ENCODE peak calls at places on chromosomes 16 and 17, in eight cellular contexts. Z is uterus; A is cardiac muscle cell; P is Karpas-422; T is CD4-positive, alpha-beta memory T cell; L is HFF-Myc; M is ovary; V is iPS DF 6.9. W is an unnamed sample.

GRCh38 chr17:70629902-70630301 is 460.6 kb downstream of the KCNJ2 start:
- DNase-seq in T (no peak), A (peak; percentile 14), Z (no peak), L (no peak), P (peak; percentile 51), M (no peak), V (no peak), W (no peak)

GRCh38 chr16:894136-894535 is 76.6 kb downstream of the LMF1 start:
- DNase-seq in P (no peak), L (no peak), V (no peak), M (no peak), Z (no peak), A (no peak), T (no peak), W (no peak)

GRCh38 chr17:10600551-10600950 is 51.1 kb upstream of the MYH2 start:
- DNase-seq in L (no peak), P (no peak), T (no peak), V (no peak), A (peak; percentile 71), M (no peak), Z (no peak), W (no peak)

GRCh38 chr17:42194133-42194899 is at the start of gene GHDC:
- DNase-seq in V (no peak), M (peak; percentile 83), A (peak; percentile 83), P (peak; percentile 95), L (peak; percentile 39), T (peak; percentile 75), Z (peak; percentile 83), W (peak; percentile 57)

GRCh38 chr16:28217326-28217725 is 5.6 kb upstream of the XPO6 start:
- DNase-seq in V (no peak), Z (no peak), P (peak; percentile 55), A (no peak), T (no peak), M (no peak), L (no peak), W (no peak)

GRCh38 chr16:86504315-86505184 is 5.8 kb upstream of the FOXF1 start:
- DNase-seq in A (no peak), P (no peak), T (no peak), Z (no peak), M (no peak), V (no peak), L (no peak), W (no peak)

GRCh38 chr17:65121916-65122821 is 15.0 kb upstream of the RGS9 start:
- DNase-seq in Z (no peak), L (no peak), P (peak; percentile 68), M (no peak), T (no peak), V (no peak), A (no peak), W (no peak)

GRCh38 chr16:397736-398332 is 835 bp downstream of the NME4 start:
- DNase-seq in L (peak; percentile 17), P (peak; percentile 84), T (no peak), M (peak; percentile 70), Z (peak; percentile 70), A (peak; percentile 76), V (no peak), W (no peak)

GRCh38 chr17:31202968-31203367 is 94.1 kb downstream of the OMG start:
- DNase-seq in P (no peak), V (no peak), Z (no peak), M (no peak), L (no peak), T (no peak), A (no peak), W (no peak)

GRCh38 chr16:84765606-84766580 is 53.9 kb upstream of the CRISPLD2 start:
- DNase-seq in Z (no peak), P (no peak), L (no peak), A (no peak), V (no peak), M (no peak), T (peak; percentile 64), W (no peak)

GRCh38 chr17:8659758-8660410 is 29.4 kb upstream of the MYH10 start:
- DNase-seq in Z (no peak), V (no peak), M (no peak), P (no peak), L (no peak), A (no peak), T (no peak), W (no peak)

GRCh38 chr17:62818491-62818890 is 10.4 kb upstream of the MARCHF10 start:
- DNase-seq in V (no peak), L (no peak), P (no peak), M (no peak), Z (no peak), T (no peak), A (no peak), W (no peak)

GRCh38 chr17:34306466-34306865 is 12.8 kb upstream of the CCL8 start:
- DNase-seq in A (peak; percentile 88), T (no peak), P (no peak), Z (no peak), M (no peak), L (peak; percentile 76), V (peak; percentile 25), W (no peak)

GRCh38 chr17:49193513-49194296 is 16.7 kb downstream of the GNGT2 start:
- DNase-seq in L (no peak), V (no peak), Z (peak; percentile 73), A (peak; percentile 76), T (no peak), P (peak; percentile 80), M (peak; percentile 81), W (peak; percentile 98)

GRCh38 chr16:56576585-56577299 is 11.9 kb downstream of the MT4 start:
- DNase-seq in P (peak; percentile 93), T (peak; percentile 89), Z (peak; percentile 69), A (peak; percentile 79), V (peak; percentile 73), M (peak; percentile 62), L (peak; percentile 24), W (no peak)

GRCh38 chr16:68264128-68265077 is at the start of gene SLC7A6:
- DNase-seq in A (peak; percentile 81), L (no peak), P (peak; percentile 92), Z (peak; percentile 74), T (peak; percentile 86), M (peak; percentile 74), V (no peak), W (no peak)

GRCh38 chr17:79561486-79562116 is 49.2 kb downstream of the RBFOX3 start:
- DNase-seq in T (no peak), P (no peak), A (no peak), Z (no peak), L (no peak), M (no peak), V (no peak), W (no peak)

GRCh38 chr17:36094746-36095145 is 4.8 kb upstream of the CCL3 start:
- DNase-seq in P (no peak), L (no peak), Z (no peak), T (no peak), V (no peak), M (no peak), A (no peak), W (no peak)

GRCh38 chr16:79402356-79402755 is 198.2 kb downstream of the MAF start:
- DNase-seq in A (no peak), M (no peak), P (no peak), T (no peak), Z (no peak), L (no peak), V (no peak), W (no peak)

GRCh38 chr16:66412182-66412581 is 14.9 kb upstream of the BEAN1 start:
- DNase-seq in A (no peak), P (no peak), L (no peak), T (no peak), Z (no peak), V (no peak), M (no peak), W (no peak)

GRCh38 chr16:66405057-66405783 is 21.9 kb upstream of the BEAN1 start:
- DNase-seq in T (no peak), L (no peak), Z (no peak), V (no peak), P (no peak), M (no peak), A (no peak), W (no peak)

GRCh38 chr16:66406534-66407368 is 20.3 kb upstream of the BEAN1 start:
- DNase-seq in P (peak; percentile 88), V (no peak), Z (peak; percentile 82), M (peak; percentile 91), A (peak; percentile 75), T (peak; percentile 81), L (peak; percentile 39), W (no peak)

GRCh38 chr16:66409156-66409555 is 17.9 kb upstream of the BEAN1 start:
- DNase-seq in A (peak; percentile 80), V (no peak), T (no peak), L (no peak), M (no peak), P (no peak), Z (no peak), W (peak; percentile 51)

DNA sequence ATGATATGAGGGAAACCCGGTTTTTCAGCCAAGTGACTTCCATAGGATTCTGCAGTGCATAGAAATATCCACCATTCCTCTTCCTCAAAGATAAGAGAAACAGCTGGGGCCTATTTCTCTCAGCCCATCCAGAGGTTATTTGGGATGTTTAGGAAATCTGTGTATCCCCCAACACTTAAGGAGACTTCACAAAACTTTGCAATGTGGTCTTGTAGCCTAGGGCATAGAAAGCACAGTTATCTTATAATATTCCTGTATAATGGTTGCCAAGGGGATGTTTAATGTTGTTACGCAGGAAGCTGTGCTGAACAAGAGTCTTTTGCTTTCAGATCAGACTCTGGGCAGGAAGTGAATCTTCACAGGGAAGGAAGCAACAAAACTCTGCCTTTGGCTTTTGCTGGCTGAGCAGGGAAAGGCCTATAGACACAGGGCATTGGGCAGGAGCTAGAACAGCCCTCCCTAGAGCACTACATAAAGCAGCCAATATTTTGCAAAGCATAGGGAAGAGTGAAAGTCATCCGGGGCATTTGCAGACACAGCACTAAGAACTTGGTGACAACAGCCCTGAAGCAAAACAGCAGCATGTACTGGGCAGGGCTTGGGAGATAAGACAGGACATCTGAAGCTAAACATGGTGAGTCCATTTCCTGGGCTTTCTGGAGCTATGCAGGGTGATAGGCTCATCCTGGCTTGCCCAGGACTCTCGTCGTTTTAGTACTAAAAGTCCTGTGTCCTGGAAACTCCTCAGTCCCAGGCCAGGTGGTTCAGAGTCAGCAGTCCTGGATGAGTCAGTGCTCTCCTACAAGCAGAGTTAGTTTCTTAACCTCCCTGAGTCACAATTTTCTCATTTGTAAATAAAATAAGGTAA is 18.7 kb upstream of the BEAN1 start:
- DNase-seq in L (peak; percentile 40), V (no peak), Z (no peak), T (peak; percentile 59), M (no peak), P (peak; percentile 43), A (peak; percentile 85), W (peak; percentile 88)
- H3K4me3 ChIP-seq in L (peak overlapping the region; percentile 30), V (no peak overlapping the region), Z (no peak overlapping the region), T (peak overlapping the region; percentile 46), M (no peak overlapping the region), P (no peak overlapping the region), A (no peak overlapping the region), W (no peak overlapping the region)

GRCh38 chr17:32348483-32348800 is 1.5 kb upstream of the ZNF207 start:
- DNase-seq in T (no peak), M (no peak), Z (no peak), L (no peak), P (no peak), A (no peak), V (no peak), W (no peak)
- H3K4me3 ChIP-seq in T (no peak overlapping the region), M (no peak overlapping the region), Z (no peak overlapping the region), L (no peak overlapping the region), P (no peak overlapping the region), A (no peak overlapping the region), V (no peak overlapping the region), W (no peak overlapping the region)

GRCh38 chr17:39092672-39093250 is 58.7 kb downstream of the PLXDC1 start:
- DNase-seq in P (peak; percentile 51), M (no peak), L (no peak), A (no peak), Z (no peak), V (no peak), T (peak; percentile 25), W (no peak)
- H3K4me3 ChIP-seq in P (peak overlapping the region; percentile 47), M (no peak overlapping the region), L (no peak overlapping the region), A (no peak overlapping the region), Z (no peak overlapping the region), V (no peak overlapping the region), T (peak overlapping the region; percentile 44), W (no peak overlapping the region)

GRCh38 chr16:88941933-88942909 is 34.8 kb downstream of the CBFA2T3 start:
- DNase-seq in L (no peak), T (peak; percentile 41), Z (no peak), A (peak; percentile 25), P (peak; percentile 81), V (no peak), M (peak; percentile 41), W (no peak)
- H3K4me3 ChIP-seq in L (no peak overlapping the region), T (no peak overlapping the region), Z (peak overlapping the region; percentile 24), A (peak overlapping the region; percentile 58), P (no peak overlapping the region), V (no peak overlapping the region), M (no peak overlapping the region), W (no peak overlapping the region)

W was measured in kidney epithelial cell.